ENCODE peak calls at places on chromosome 18, in nine cellular contexts. One of them, this sample, is unnamed.

GRCh38 chr18:708096-708495 is 4.3 kb downstream of the ENOSF1 start:
- DNase-seq in left lung: no peak
- DNase-seq in Peyer's patch: no peak
- DNase-seq in naive thymus-derived CD4-positive, alpha-beta T cell: no peak
- DNase-seq in psoas muscle: no peak
- DNase-seq in mucosa of descending colon: no peak
- DNase-seq in SK-N-SH: no peak
- DNase-seq in CD8-positive, alpha-beta memory T cell: no peak
- DNase-seq in Panc1: no peak
- DNase-seq in this sample: no peak

GRCh38 chr18:13455960-13456471 is 237.5 kb downstream of the LDLRAD4 start:
- DNase-seq in left lung: no peak
- DNase-seq in Peyer's patch: no peak
- DNase-seq in naive thymus-derived CD4-positive, alpha-beta T cell: no peak
- DNase-seq in psoas muscle: no peak
- DNase-seq in mucosa of descending colon: no peak
- DNase-seq in SK-N-SH: no peak
- DNase-seq in CD8-positive, alpha-beta memory T cell: peak; percentile 27
- DNase-seq in Panc1: no peak
- DNase-seq in this sample: peak; percentile 87

GRCh38 chr18:68840554-68841263 is 42.8 kb downstream of the CCDC102B start:
- DNase-seq in left lung: no peak
- DNase-seq in Peyer's patch: no peak
- DNase-seq in naive thymus-derived CD4-positive, alpha-beta T cell: no peak
- DNase-seq in psoas muscle: no peak
- DNase-seq in mucosa of descending colon: no peak
- DNase-seq in SK-N-SH: no peak
- DNase-seq in CD8-positive, alpha-beta memory T cell: no peak
- DNase-seq in Panc1: peak; percentile 51
- DNase-seq in this sample: no peak

GRCh38 chr18:644395-645004 is 13.0 kb upstream of the TYMS start:
- DNase-seq in left lung: no peak
- DNase-seq in Peyer's patch: no peak
- DNase-seq in naive thymus-derived CD4-positive, alpha-beta T cell: no peak
- DNase-seq in psoas muscle: no peak
- DNase-seq in mucosa of descending colon: no peak
- DNase-seq in SK-N-SH: no peak
- DNase-seq in CD8-positive, alpha-beta memory T cell: no peak
- DNase-seq in Panc1: no peak
- DNase-seq in this sample: no peak

GRCh38 chr18:75104483-75104882 is 104.5 kb downstream of the PTGR3 start:
- DNase-seq in left lung: peak; percentile 18
- DNase-seq in Peyer's patch: no peak
- DNase-seq in naive thymus-derived CD4-positive, alpha-beta T cell: no peak
- DNase-seq in psoas muscle: no peak
- DNase-seq in mucosa of descending colon: no peak
- DNase-seq in SK-N-SH: no peak
- DNase-seq in CD8-positive, alpha-beta memory T cell: no peak
- DNase-seq in Panc1: no peak
- DNase-seq in this sample: no peak

GRCh38 chr18:29004921-29005320 is 828.0 kb upstream of the CDH2 start:
- DNase-seq in left lung: no peak
- DNase-seq in Peyer's patch: no peak
- DNase-seq in naive thymus-derived CD4-positive, alpha-beta T cell: no peak
- DNase-seq in psoas muscle: no peak
- DNase-seq in mucosa of descending colon: no peak
- DNase-seq in SK-N-SH: no peak
- DNase-seq in CD8-positive, alpha-beta memory T cell: no peak
- DNase-seq in Panc1: no peak
- DNase-seq in this sample: no peak

GRCh38 chr18:23143871-23144270 is 8.6 kb downstream of the CABLES1 start:
- DNase-seq in left lung: peak; percentile 54
- DNase-seq in Peyer's patch: no peak
- DNase-seq in naive thymus-derived CD4-positive, alpha-beta T cell: no peak
- DNase-seq in psoas muscle: no peak
- DNase-seq in mucosa of descending colon: no peak
- DNase-seq in SK-N-SH: peak; percentile 71
- DNase-seq in CD8-positive, alpha-beta memory T cell: no peak
- DNase-seq in Panc1: no peak
- DNase-seq in this sample: no peak

GRCh38 chr18:10036479-10036878 is 122.7 kb downstream of the VAPA start:
- DNase-seq in left lung: no peak
- DNase-seq in Peyer's patch: no peak
- DNase-seq in naive thymus-derived CD4-positive, alpha-beta T cell: no peak
- DNase-seq in psoas muscle: no peak
- DNase-seq in mucosa of descending colon: no peak
- DNase-seq in SK-N-SH: no peak
- DNase-seq in CD8-positive, alpha-beta memory T cell: no peak
- DNase-seq in Panc1: no peak
- DNase-seq in this sample: no peak

GRCh38 chr18:61993831-61994230 is 101.0 kb upstream of the RNF152 start:
- DNase-seq in left lung: no peak
- DNase-seq in Peyer's patch: no peak
- DNase-seq in naive thymus-derived CD4-positive, alpha-beta T cell: no peak
- DNase-seq in psoas muscle: no peak
- DNase-seq in mucosa of descending colon: no peak
- DNase-seq in SK-N-SH: no peak
- DNase-seq in CD8-positive, alpha-beta memory T cell: no peak
- DNase-seq in Panc1: no peak
- DNase-seq in this sample: no peak

GRCh38 chr18:11251891-11252270 is 102.5 kb upstream of the PIEZO2 start:
- DNase-seq in left lung: no peak
- DNase-seq in Peyer's patch: no peak
- DNase-seq in naive thymus-derived CD4-positive, alpha-beta T cell: no peak
- DNase-seq in psoas muscle: no peak
- DNase-seq in mucosa of descending colon: no peak
- DNase-seq in SK-N-SH: no peak
- DNase-seq in CD8-positive, alpha-beta memory T cell: no peak
- DNase-seq in Panc1: no peak
- DNase-seq in this sample: no peak

GRCh38 chr18:45617284-45617683 is 2.0 kb downstream of the SLC14A2 start:
- DNase-seq in left lung: peak; percentile 78
- DNase-seq in Peyer's patch: peak; percentile 26
- DNase-seq in naive thymus-derived CD4-positive, alpha-beta T cell: no peak
- DNase-seq in psoas muscle: peak; percentile 82
- DNase-seq in mucosa of descending colon: peak; percentile 89
- DNase-seq in SK-N-SH: peak; percentile 22
- DNase-seq in CD8-positive, alpha-beta memory T cell: no peak
- DNase-seq in Panc1: no peak
- DNase-seq in this sample: no peak

GRCh38 chr18:11963991-11964484 is 17.3 kb upstream of the IMPA2 start:
- DNase-seq in left lung: no peak
- DNase-seq in Peyer's patch: no peak
- DNase-seq in naive thymus-derived CD4-positive, alpha-beta T cell: no peak
- DNase-seq in psoas muscle: no peak
- DNase-seq in mucosa of descending colon: no peak
- DNase-seq in SK-N-SH: no peak
- DNase-seq in CD8-positive, alpha-beta memory T cell: no peak
- DNase-seq in Panc1: no peak
- DNase-seq in this sample: no peak

GRCh38 chr18:74654637-74655036 is 57.0 kb downstream of the ZNF407 start:
- DNase-seq in left lung: no peak
- DNase-seq in Peyer's patch: no peak
- DNase-seq in naive thymus-derived CD4-positive, alpha-beta T cell: no peak
- DNase-seq in psoas muscle: no peak
- DNase-seq in mucosa of descending colon: no peak
- DNase-seq in SK-N-SH: peak; percentile 11
- DNase-seq in CD8-positive, alpha-beta memory T cell: no peak
- DNase-seq in Panc1: peak; percentile 38
- DNase-seq in this sample: peak; percentile 11

GRCh38 chr18:48547456-48548403 is 8.9 kb downstream of the CTIF start:
- DNase-seq in left lung: no peak
- DNase-seq in Peyer's patch: no peak
- DNase-seq in naive thymus-derived CD4-positive, alpha-beta T cell: no peak
- DNase-seq in psoas muscle: peak; percentile 29
- DNase-seq in mucosa of descending colon: no peak
- DNase-seq in SK-N-SH: no peak
- DNase-seq in CD8-positive, alpha-beta memory T cell: no peak
- DNase-seq in Panc1: no peak
- DNase-seq in this sample: no peak

GRCh38 chr18:48544116-48544515 is 5.3 kb downstream of the CTIF start:
- DNase-seq in left lung: no peak
- DNase-seq in Peyer's patch: no peak
- DNase-seq in naive thymus-derived CD4-positive, alpha-beta T cell: no peak
- DNase-seq in psoas muscle: no peak
- DNase-seq in mucosa of descending colon: no peak
- DNase-seq in SK-N-SH: no peak
- DNase-seq in CD8-positive, alpha-beta memory T cell: no peak
- DNase-seq in Panc1: no peak
- DNase-seq in this sample: no peak

GRCh38 chr18:48544661-48545415 is 6.0 kb downstream of the CTIF start:
- DNase-seq in left lung: no peak
- DNase-seq in Peyer's patch: no peak
- DNase-seq in naive thymus-derived CD4-positive, alpha-beta T cell: no peak
- DNase-seq in psoas muscle: no peak
- DNase-seq in mucosa of descending colon: no peak
- DNase-seq in SK-N-SH: no peak
- DNase-seq in CD8-positive, alpha-beta memory T cell: no peak
- DNase-seq in Panc1: no peak
- DNase-seq in this sample: no peak

GRCh38 chr18:48546411-48546810 is 7.6 kb downstream of the CTIF start:
- DNase-seq in left lung: no peak
- DNase-seq in Peyer's patch: no peak
- DNase-seq in naive thymus-derived CD4-positive, alpha-beta T cell: no peak
- DNase-seq in psoas muscle: no peak
- DNase-seq in mucosa of descending colon: no peak
- DNase-seq in SK-N-SH: no peak
- DNase-seq in CD8-positive, alpha-beta memory T cell: no peak
- DNase-seq in Panc1: no peak
- DNase-seq in this sample: no peak

DNA sequence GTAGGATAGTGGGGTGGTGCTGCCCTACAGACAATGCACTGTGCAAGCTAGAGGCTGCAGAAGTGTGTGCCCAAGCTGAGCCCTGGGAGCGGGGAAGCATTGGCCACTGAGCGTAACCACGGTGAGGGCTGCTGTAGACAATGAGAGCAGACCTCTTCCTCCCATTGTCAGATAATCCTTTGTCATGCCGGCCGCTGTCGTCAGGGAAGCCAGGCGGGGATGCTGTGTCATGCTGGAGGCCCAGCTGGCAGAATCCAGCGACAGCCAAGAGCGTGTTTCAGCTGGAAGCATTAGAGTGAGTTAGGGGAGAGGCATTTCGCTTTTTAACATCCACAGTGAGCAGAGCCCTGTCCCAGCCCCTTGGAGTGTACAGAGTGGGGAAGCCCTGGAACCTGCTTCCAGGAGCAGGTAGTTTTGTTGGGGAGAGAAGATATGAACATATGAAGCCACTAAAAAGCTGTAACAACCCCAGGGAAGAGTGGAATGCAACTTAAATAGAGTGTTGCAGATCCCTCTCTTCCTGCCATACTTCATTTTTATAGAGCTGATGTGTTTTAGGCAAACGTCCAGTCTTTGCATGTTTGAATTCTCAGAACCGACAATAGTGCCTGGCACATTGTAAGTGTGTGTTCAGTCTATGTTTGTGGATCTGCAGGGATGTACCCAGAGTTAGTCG is 7.0 kb downstream of the CTIF start:
- DNase-seq in left lung: peak; percentile 49
- DNase-seq in Peyer's patch: no peak
- DNase-seq in naive thymus-derived CD4-positive, alpha-beta T cell: no peak
- DNase-seq in psoas muscle: peak; percentile 72
- DNase-seq in mucosa of descending colon: no peak
- DNase-seq in SK-N-SH: peak; percentile 59
- DNase-seq in CD8-positive, alpha-beta memory T cell: no peak
- DNase-seq in Panc1: no peak
- DNase-seq in this sample: no peak
- H3K4me1 ChIP-seq in left lung: peaks cover 15% of the 10 kb centered on the region
- H3K4me1 ChIP-seq in Peyer's patch: peaks cover 4% of the 10 kb centered on the region
- H3K4me1 ChIP-seq in naive thymus-derived CD4-positive, alpha-beta T cell: no peaks in the 10 kb centered on the region
- H3K4me1 ChIP-seq in psoas muscle: peaks cover 80% of the 10 kb centered on the region
- H3K4me1 ChIP-seq in mucosa of descending colon: no peaks in the 10 kb centered on the region
- H3K4me1 ChIP-seq in SK-N-SH: peaks cover 53% of the 10 kb centered on the region
- H3K4me1 ChIP-seq in CD8-positive, alpha-beta memory T cell: no peaks in the 10 kb centered on the region
- H3K4me1 ChIP-seq in Panc1: peaks cover 41% of the 10 kb centered on the region
- H3K4me1 ChIP-seq in this sample: peaks cover 6% of the 10 kb centered on the region

GRCh38 chr18:76425299-76426101 is 69.5 kb downstream of the ZNF516 start:
- DNase-seq in left lung: no peak
- DNase-seq in Peyer's patch: no peak
- DNase-seq in naive thymus-derived CD4-positive, alpha-beta T cell: no peak
- DNase-seq in psoas muscle: no peak
- DNase-seq in mucosa of descending colon: no peak
- DNase-seq in SK-N-SH: no peak
- DNase-seq in CD8-positive, alpha-beta memory T cell: no peak
- DNase-seq in Panc1: no peak
- DNase-seq in this sample: no peak
- H3K4me1 ChIP-seq in left lung: peaks cover 3% of the 10 kb centered on the region
- H3K4me1 ChIP-seq in Peyer's patch: no peaks in the 10 kb centered on the region
- H3K4me1 ChIP-seq in naive thymus-derived CD4-positive, alpha-beta T cell: no peaks in the 10 kb centered on the region
- H3K4me1 ChIP-seq in psoas muscle: peaks cover 33% of the 10 kb centered on the region
- H3K4me1 ChIP-seq in mucosa of descending colon: no peaks in the 10 kb centered on the region
- H3K4me1 ChIP-seq in SK-N-SH: no peaks in the 10 kb centered on the region
- H3K4me1 ChIP-seq in CD8-positive, alpha-beta memory T cell: peaks cover 5% of the 10 kb centered on the region
- H3K4me1 ChIP-seq in Panc1: no peaks in the 10 kb centered on the region
- H3K4me1 ChIP-seq in this sample: no peaks in the 10 kb centered on the region

GRCh38 chr18:59040770-59041148 is 98.9 kb upstream of the SEC11C start:
- DNase-seq in left lung: no peak
- DNase-seq in Peyer's patch: no peak
- DNase-seq in naive thymus-derived CD4-positive, alpha-beta T cell: no peak
- DNase-seq in psoas muscle: no peak
- DNase-seq in mucosa of descending colon: no peak
- DNase-seq in SK-N-SH: no peak
- DNase-seq in CD8-positive, alpha-beta memory T cell: no peak
- DNase-seq in Panc1: no peak
- DNase-seq in this sample: no peak

GRCh38 chr18:59041819-59042476 is 97.7 kb upstream of the SEC11C start:
- DNase-seq in left lung: no peak
- DNase-seq in Peyer's patch: no peak
- DNase-seq in naive thymus-derived CD4-positive, alpha-beta T cell: no peak
- DNase-seq in psoas muscle: no peak
- DNase-seq in mucosa of descending colon: no peak
- DNase-seq in SK-N-SH: no peak
- DNase-seq in CD8-positive, alpha-beta memory T cell: no peak
- DNase-seq in Panc1: no peak
- DNase-seq in this sample: no peak

GRCh38 chr18:59044855-59045254 is 94.8 kb upstream of the SEC11C start:
- DNase-seq in left lung: no peak
- DNase-seq in Peyer's patch: no peak
- DNase-seq in naive thymus-derived CD4-positive, alpha-beta T cell: no peak
- DNase-seq in psoas muscle: no peak
- DNase-seq in mucosa of descending colon: no peak
- DNase-seq in SK-N-SH: no peak
- DNase-seq in CD8-positive, alpha-beta memory T cell: no peak
- DNase-seq in Panc1: no peak
- DNase-seq in this sample: no peak

GRCh38 chr18:59041296-59041695 is 98.4 kb upstream of the SEC11C start:
- DNase-seq in left lung: no peak
- DNase-seq in Peyer's patch: no peak
- DNase-seq in naive thymus-derived CD4-positive, alpha-beta T cell: no peak
- DNase-seq in psoas muscle: no peak
- DNase-seq in mucosa of descending colon: no peak
- DNase-seq in SK-N-SH: no peak
- DNase-seq in CD8-positive, alpha-beta memory T cell: no peak
- DNase-seq in Panc1: no peak
- DNase-seq in this sample: no peak

GRCh38 chr18:59042477-59042842 is 97.2 kb upstream of the SEC11C start:
- DNase-seq in left lung: no peak
- DNase-seq in Peyer's patch: no peak
- DNase-seq in naive thymus-derived CD4-positive, alpha-beta T cell: no peak
- DNase-seq in psoas muscle: no peak
- DNase-seq in mucosa of descending colon: no peak
- DNase-seq in SK-N-SH: no peak
- DNase-seq in CD8-positive, alpha-beta memory T cell: no peak
- DNase-seq in Panc1: no peak
- DNase-seq in this sample: no peak
- H3K4me1 ChIP-seq in left lung: no peaks in the 10 kb centered on the region
- H3K4me1 ChIP-seq in Peyer's patch: no peaks in the 10 kb centered on the region
- H3K4me1 ChIP-seq in naive thymus-derived CD4-positive, alpha-beta T cell: no peaks in the 10 kb centered on the region
- H3K4me1 ChIP-seq in psoas muscle: peaks cover 11% of the 10 kb centered on the region
- H3K4me1 ChIP-seq in mucosa of descending colon: no peaks in the 10 kb centered on the region
- H3K4me1 ChIP-seq in SK-N-SH: no peaks in the 10 kb centered on the region
- H3K4me1 ChIP-seq in CD8-positive, alpha-beta memory T cell: no peaks in the 10 kb centered on the region
- H3K4me1 ChIP-seq in Panc1: no peaks in the 10 kb centered on the region
- H3K4me1 ChIP-seq in this sample: no peaks in the 10 kb centered on the region

GRCh38 chr18:32287873-32288272 is 98.0 kb downstream of the MEP1B start:
- DNase-seq in left lung: no peak
- DNase-seq in Peyer's patch: no peak
- DNase-seq in naive thymus-derived CD4-positive, alpha-beta T cell: no peak
- DNase-seq in psoas muscle: no peak
- DNase-seq in mucosa of descending colon: no peak
- DNase-seq in SK-N-SH: no peak
- DNase-seq in CD8-positive, alpha-beta memory T cell: no peak
- DNase-seq in Panc1: no peak
- DNase-seq in this sample: no peak
- H3K4me1 ChIP-seq in left lung: no peaks in the 10 kb centered on the region
- H3K4me1 ChIP-seq in Peyer's patch: no peaks in the 10 kb centered on the region
- H3K4me1 ChIP-seq in naive thymus-derived CD4-positive, alpha-beta T cell: no peaks in the 10 kb centered on the region
- H3K4me1 ChIP-seq in psoas muscle: no peaks in the 10 kb centered on the region
- H3K4me1 ChIP-seq in mucosa of descending colon: no peaks in the 10 kb centered on the region
- H3K4me1 ChIP-seq in SK-N-SH: no peaks in the 10 kb centered on the region
- H3K4me1 ChIP-seq in CD8-positive, alpha-beta memory T cell: no peaks in the 10 kb centered on the region
- H3K4me1 ChIP-seq in Panc1: no peaks in the 10 kb centered on the region
- H3K4me1 ChIP-seq in this sample: no peaks in the 10 kb centered on the region